ENCODE peak calls at places on chromosomes 4 and X, in six cellular contexts. One of them, this sample, is unnamed. For H3K4me1, the result is how much of the 10 kb centered on the place peaks cover.

GRCh38 chr4:94339779-94340178 is 2.9 kb downstream of the HPGDS start:
- DNase-seq in hepatocyte: no peak
- DNase-seq in K562: no peak
- DNase-seq in GM12878: no peak
- DNase-seq in IMR-90: no peak
- DNase-seq in DND-41: no peak
- DNase-seq in this sample: no peak

GRCh38 chr4:174663254-174663653 is 141.0 kb upstream of the HPGD start:
- DNase-seq in hepatocyte: no peak
- DNase-seq in K562: no peak
- DNase-seq in GM12878: no peak
- DNase-seq in IMR-90: peak
- DNase-seq in DND-41: no peak
- DNase-seq in this sample: no peak

GRCh38 chr4:117467404-117467803 is 382.0 kb upstream of the TRAM1L1 start:
- DNase-seq in hepatocyte: no peak
- DNase-seq in K562: no peak
- DNase-seq in GM12878: no peak
- DNase-seq in IMR-90: peak
- DNase-seq in DND-41: no peak
- DNase-seq in this sample: no peak

GRCh38 chrX:108097380-108097779 is 5.8 kb downstream of the ATG4A start:
- DNase-seq in hepatocyte: no peak
- DNase-seq in K562: no peak
- DNase-seq in GM12878: no peak
- DNase-seq in IMR-90: peak
- DNase-seq in DND-41: no peak
- DNase-seq in this sample: no peak

GRCh38 chrX:48648299-48648698 is 35.3 kb upstream of the WAS start:
- DNase-seq in hepatocyte: peak
- DNase-seq in K562: no peak
- DNase-seq in GM12878: no peak
- DNase-seq in IMR-90: peak
- DNase-seq in DND-41: peak
- DNase-seq in this sample: peak

GRCh38 chr4:113607998-113608397 is 153.5 kb downstream of the CAMK2D start:
- DNase-seq in hepatocyte: no peak
- DNase-seq in K562: no peak
- DNase-seq in GM12878: no peak
- DNase-seq in IMR-90: no peak
- DNase-seq in DND-41: no peak
- DNase-seq in this sample: no peak

GRCh38 chr4:37758226-37758625 is 68.3 kb upstream of the PGM2 start:
- DNase-seq in hepatocyte: peak
- DNase-seq in K562: no peak
- DNase-seq in GM12878: no peak
- DNase-seq in IMR-90: peak
- DNase-seq in DND-41: no peak
- DNase-seq in this sample: no peak

GRCh38 chr4:7389719-7390118 is 45.0 kb downstream of the PSAPL1 start:
- DNase-seq in hepatocyte: no peak
- DNase-seq in K562: no peak
- DNase-seq in GM12878: no peak
- DNase-seq in IMR-90: no peak
- DNase-seq in DND-41: no peak
- DNase-seq in this sample: no peak

GRCh38 chr4:71498002-71498401 is 159.2 kb downstream of the SLC4A4 start:
- DNase-seq in hepatocyte: no peak
- DNase-seq in K562: no peak
- DNase-seq in GM12878: no peak
- DNase-seq in IMR-90: peak
- DNase-seq in DND-41: no peak
- DNase-seq in this sample: no peak

GRCh38 chrX:124478046-124478445 is 131.7 kb downstream of the SH2D1A start:
- DNase-seq in hepatocyte: no peak
- DNase-seq in K562: no peak
- DNase-seq in GM12878: no peak
- DNase-seq in IMR-90: no peak
- DNase-seq in DND-41: no peak
- DNase-seq in this sample: no peak

GRCh38 chrX:110167952-110168451 is 149.9 kb downstream of the AMMECR1 start:
- DNase-seq in hepatocyte: no peak
- DNase-seq in K562: peak
- DNase-seq in GM12878: no peak
- DNase-seq in IMR-90: no peak
- DNase-seq in DND-41: peak
- DNase-seq in this sample: no peak

GRCh38 chrX:9909254-9909653 is 57.9 kb upstream of the CLDN34 start:
- DNase-seq in hepatocyte: no peak
- DNase-seq in K562: no peak
- DNase-seq in GM12878: no peak
- DNase-seq in IMR-90: no peak
- DNase-seq in DND-41: no peak
- DNase-seq in this sample: no peak

GRCh38 chr4:25865586-25865985 is 2.8 kb upstream of the SEL1L3 start:
- DNase-seq in hepatocyte: peak
- DNase-seq in K562: peak
- DNase-seq in GM12878: no peak
- DNase-seq in IMR-90: no peak
- DNase-seq in DND-41: no peak
- DNase-seq in this sample: peak

GRCh38 chr4:68469482-68469881 is 22.2 kb downstream of the TMPRSS11E start:
- DNase-seq in hepatocyte: no peak
- DNase-seq in K562: no peak
- DNase-seq in GM12878: no peak
- DNase-seq in IMR-90: no peak
- DNase-seq in DND-41: no peak
- DNase-seq in this sample: peak

GRCh38 chr4:54165438-54165837 is 63.7 kb upstream of the PDGFRA start:
- DNase-seq in hepatocyte: no peak
- DNase-seq in K562: no peak
- DNase-seq in GM12878: no peak
- DNase-seq in IMR-90: peak
- DNase-seq in DND-41: no peak
- DNase-seq in this sample: no peak

GRCh38 chrX:12411831-12412230 is 273.6 kb downstream of the FRMPD4 start:
- DNase-seq in hepatocyte: no peak
- DNase-seq in K562: no peak
- DNase-seq in GM12878: no peak
- DNase-seq in IMR-90: peak
- DNase-seq in DND-41: no peak
- DNase-seq in this sample: no peak

GRCh38 chr4:60216752-60217151 is 983.4 kb upstream of the ADGRL3 start:
- DNase-seq in hepatocyte: peak
- DNase-seq in K562: no peak
- DNase-seq in GM12878: no peak
- DNase-seq in IMR-90: peak
- DNase-seq in DND-41: no peak
- DNase-seq in this sample: no peak

GRCh38 chr4:81412941-81413488 is 58.7 kb downstream of the RASGEF1B start:
- DNase-seq in hepatocyte: no peak
- DNase-seq in K562: no peak
- DNase-seq in GM12878: no peak
- DNase-seq in IMR-90: no peak
- DNase-seq in DND-41: no peak
- DNase-seq in this sample: no peak

GRCh38 chr4:139890810-139891209 is 225.2 kb downstream of the MGST2 start:
- DNase-seq in hepatocyte: no peak
- DNase-seq in K562: no peak
- DNase-seq in GM12878: no peak
- DNase-seq in IMR-90: peak
- DNase-seq in DND-41: no peak
- DNase-seq in this sample: no peak

GRCh38 chr4:2799971-2800690 is 7.2 kb downstream of the SH3BP2 start:
- DNase-seq in hepatocyte: no peak
- DNase-seq in K562: no peak
- DNase-seq in GM12878: no peak
- DNase-seq in IMR-90: no peak
- DNase-seq in DND-41: no peak
- DNase-seq in this sample: no peak
- TF ChIP-seq CTCF in hepatocyte: no peak
- TF ChIP-seq CTCF in K562: peak
- TF ChIP-seq CTCF in GM12878: peak
- TF ChIP-seq CTCF in IMR-90: no peak
- TF ChIP-seq CTCF in DND-41: no peak
- TF ChIP-seq CTCF in this sample: no peak

GRCh38 chr4:137541181-137541580 is 8.9 kb upstream of the PCDH18 start:
- DNase-seq in hepatocyte: no peak
- DNase-seq in K562: no peak
- DNase-seq in GM12878: no peak
- DNase-seq in IMR-90: no peak
- DNase-seq in DND-41: no peak
- DNase-seq in this sample: no peak
- H3K4me1 ChIP-seq in hepatocyte: under half
- H3K4me1 ChIP-seq in K562: under half
- H3K4me1 ChIP-seq in GM12878: under half
- H3K4me1 ChIP-seq in IMR-90: under half
- H3K4me1 ChIP-seq in DND-41: under half
- H3K4me1 ChIP-seq in this sample: under half

GRCh38 chr4:128560754-128561495 is 248.6 kb upstream of the JADE1 start:
- DNase-seq in hepatocyte: no peak
- DNase-seq in K562: no peak
- DNase-seq in GM12878: no peak
- DNase-seq in IMR-90: peak
- DNase-seq in DND-41: no peak
- DNase-seq in this sample: no peak
- H2AFZ ChIP-seq in hepatocyte: peak
- H2AFZ ChIP-seq in K562: no peak
- H2AFZ ChIP-seq in GM12878: no peak
- H2AFZ ChIP-seq in IMR-90: no peak
- H2AFZ ChIP-seq in DND-41: no peak
- H2AFZ ChIP-seq in this sample: no peak

DNA sequence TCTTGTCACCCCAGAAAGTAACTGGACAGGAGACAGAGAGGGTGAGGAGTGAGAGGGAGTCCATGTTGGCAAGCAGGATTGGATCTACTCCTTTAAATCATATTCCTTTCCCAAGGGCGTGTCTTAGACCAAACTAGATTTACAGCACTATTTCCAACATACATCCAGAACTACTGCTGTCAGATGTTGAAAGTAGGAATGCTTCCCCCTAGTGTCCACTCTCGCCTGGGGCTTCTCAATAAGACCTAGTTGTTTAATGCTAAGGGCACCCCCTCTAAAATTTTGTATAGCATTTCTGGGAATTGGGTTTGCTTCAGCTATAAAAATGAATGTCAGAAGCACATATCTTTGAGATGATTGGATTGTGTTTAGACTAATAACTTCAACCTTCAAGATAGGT is 13.3 kb downstream of the OFD1 start:
- DNase-seq in hepatocyte: peak
- DNase-seq in K562: peak
- DNase-seq in GM12878: no peak
- DNase-seq in IMR-90: peak
- DNase-seq in DND-41: peak
- DNase-seq in this sample: no peak
- TF ChIP-seq CTCF in hepatocyte: peak
- TF ChIP-seq CTCF in K562: peak
- TF ChIP-seq CTCF in GM12878: peak
- TF ChIP-seq CTCF in IMR-90: peak
- TF ChIP-seq CTCF in DND-41: peak
- TF ChIP-seq CTCF in this sample: peak

GRCh38 chrX:30943984-30944383 is 54.9 kb upstream of the TAB3 start:
- DNase-seq in hepatocyte: no peak
- DNase-seq in K562: no peak
- DNase-seq in GM12878: no peak
- DNase-seq in IMR-90: no peak
- DNase-seq in DND-41: no peak
- DNase-seq in this sample: no peak
- H3K4me1 ChIP-seq in hepatocyte: under half
- H3K4me1 ChIP-seq in K562: under half
- H3K4me1 ChIP-seq in GM12878: under half
- H3K4me1 ChIP-seq in IMR-90: under half
- H3K4me1 ChIP-seq in DND-41: under half
- H3K4me1 ChIP-seq in this sample: under half

DNA sequence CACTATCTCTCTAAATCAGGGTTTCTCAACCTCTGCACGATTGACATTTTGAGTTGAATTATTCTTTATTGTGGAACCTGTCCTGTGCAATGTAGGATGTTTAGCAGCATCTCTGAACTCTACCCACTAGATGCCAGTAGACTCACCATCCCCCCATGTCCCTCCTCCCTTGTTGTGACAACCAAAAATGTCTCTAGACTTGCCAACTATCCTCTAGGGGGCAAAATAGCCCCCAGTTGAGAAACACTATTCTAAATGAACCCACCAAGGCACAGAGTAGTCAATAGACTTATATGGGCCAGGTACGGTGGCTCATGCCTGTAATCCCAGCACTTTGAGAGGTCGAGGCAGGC is 49.1 kb upstream of the GAB1 start:
- DNase-seq in hepatocyte: no peak
- DNase-seq in K562: no peak
- DNase-seq in GM12878: no peak
- DNase-seq in IMR-90: no peak
- DNase-seq in DND-41: no peak
- DNase-seq in this sample: no peak
- H2AFZ ChIP-seq in hepatocyte: no peak
- H2AFZ ChIP-seq in K562: no peak
- H2AFZ ChIP-seq in GM12878: no peak
- H2AFZ ChIP-seq in IMR-90: no peak
- H2AFZ ChIP-seq in DND-41: no peak
- H2AFZ ChIP-seq in this sample: no peak

DNA sequence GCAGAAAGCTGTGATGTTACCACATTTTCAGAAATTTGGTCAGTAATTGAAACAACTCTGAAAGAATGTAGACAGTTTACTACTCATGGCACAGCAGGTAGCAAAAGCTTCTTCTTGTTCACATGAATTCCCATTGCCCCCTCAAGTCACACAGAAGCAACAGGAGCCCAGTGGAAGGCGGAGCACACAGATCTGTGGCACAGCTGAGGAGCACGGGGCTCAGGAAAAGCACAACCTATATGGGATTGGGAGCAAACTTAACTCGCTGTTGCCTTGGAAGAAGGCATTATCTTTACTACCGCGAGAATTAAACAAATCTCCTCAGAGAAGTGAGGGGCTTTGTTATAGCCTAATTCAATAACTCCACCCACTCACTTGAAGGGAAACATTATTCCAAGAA is 358.5 kb downstream of the SPOCK3 start:
- DNase-seq in hepatocyte: no peak
- DNase-seq in K562: no peak
- DNase-seq in GM12878: no peak
- DNase-seq in IMR-90: no peak
- DNase-seq in DND-41: no peak
- DNase-seq in this sample: no peak
- TF ChIP-seq CTCF in hepatocyte: no peak
- TF ChIP-seq CTCF in K562: no peak
- TF ChIP-seq CTCF in GM12878: no peak
- TF ChIP-seq CTCF in IMR-90: no peak
- TF ChIP-seq CTCF in DND-41: no peak
- TF ChIP-seq CTCF in this sample: no peak

This sample was measured in MM.1S.